ENCODE peak calls at places on chromosomes 13 and 19, in nine cellular contexts. One of them, this sample, is unnamed.

GRCh38 chr19:10587022-10587838 is at the start of gene AP1M2:
- DNase-seq in heart left ventricle: no peak
- DNase-seq in left ventricle myocardium inferior: no peak
- DNase-seq in IMR-90: no peak
- DNase-seq in heart right ventricle: no peak
- DNase-seq in tibial nerve: no peak
- DNase-seq in PC-3: peak; percentile 37
- DNase-seq in lower lobe of right lung: peak; percentile 73
- DNase-seq in left lung: peak; percentile 85
- DNase-seq in this sample: no peak

GRCh38 chr19:33699754-33700407 is 78.1 kb downstream of the CHST8 start:
- DNase-seq in heart left ventricle: no peak
- DNase-seq in left ventricle myocardium inferior: no peak
- DNase-seq in IMR-90: no peak
- DNase-seq in heart right ventricle: no peak
- DNase-seq in tibial nerve: no peak
- DNase-seq in PC-3: no peak
- DNase-seq in lower lobe of right lung: no peak
- DNase-seq in left lung: no peak
- DNase-seq in this sample: no peak

GRCh38 chr13:30997697-30998547 is 65.5 kb downstream of the TEX26 start:
- DNase-seq in heart left ventricle: no peak
- DNase-seq in left ventricle myocardium inferior: peak; percentile 47
- DNase-seq in IMR-90: no peak
- DNase-seq in heart right ventricle: peak; percentile 48
- DNase-seq in tibial nerve: no peak
- DNase-seq in PC-3: no peak
- DNase-seq in lower lobe of right lung: no peak
- DNase-seq in left lung: no peak
- DNase-seq in this sample: no peak

GRCh38 chr19:7620442-7621412 is 8.6 kb downstream of the XAB2 start:
- DNase-seq in heart left ventricle: no peak
- DNase-seq in left ventricle myocardium inferior: no peak
- DNase-seq in IMR-90: no peak
- DNase-seq in heart right ventricle: no peak
- DNase-seq in tibial nerve: no peak
- DNase-seq in PC-3: no peak
- DNase-seq in lower lobe of right lung: no peak
- DNase-seq in left lung: peak; percentile 80
- DNase-seq in this sample: no peak

GRCh38 chr13:81383441-81383840 is 1042.5 kb upstream of the SPRY2 start:
- DNase-seq in heart left ventricle: no peak
- DNase-seq in left ventricle myocardium inferior: no peak
- DNase-seq in IMR-90: no peak
- DNase-seq in heart right ventricle: no peak
- DNase-seq in tibial nerve: no peak
- DNase-seq in PC-3: no peak
- DNase-seq in lower lobe of right lung: no peak
- DNase-seq in left lung: no peak
- DNase-seq in this sample: no peak

GRCh38 chr19:7657047-7657779 is 11.6 kb upstream of the RETN start:
- DNase-seq in heart left ventricle: no peak
- DNase-seq in left ventricle myocardium inferior: no peak
- DNase-seq in IMR-90: no peak
- DNase-seq in heart right ventricle: no peak
- DNase-seq in tibial nerve: no peak
- DNase-seq in PC-3: no peak
- DNase-seq in lower lobe of right lung: peak; percentile 83
- DNase-seq in left lung: peak; percentile 83
- DNase-seq in this sample: no peak

GRCh38 chr19:18399008-18399407 is 1.6 kb upstream of the LRRC25 start:
- DNase-seq in heart left ventricle: peak; percentile 50
- DNase-seq in left ventricle myocardium inferior: no peak
- DNase-seq in IMR-90: peak; percentile 87
- DNase-seq in heart right ventricle: no peak
- DNase-seq in tibial nerve: peak; percentile 48
- DNase-seq in PC-3: peak; percentile 50
- DNase-seq in lower lobe of right lung: no peak
- DNase-seq in left lung: no peak
- DNase-seq in this sample: no peak

GRCh38 chr13:91036886-91037285 is 310.6 kb upstream of the MIR17HG start:
- DNase-seq in heart left ventricle: no peak
- DNase-seq in left ventricle myocardium inferior: no peak
- DNase-seq in IMR-90: no peak
- DNase-seq in heart right ventricle: no peak
- DNase-seq in tibial nerve: no peak
- DNase-seq in PC-3: no peak
- DNase-seq in lower lobe of right lung: no peak
- DNase-seq in left lung: no peak
- DNase-seq in this sample: no peak

GRCh38 chr13:37385248-37385647 is 213.3 kb downstream of the POSTN start:
- DNase-seq in heart left ventricle: no peak
- DNase-seq in left ventricle myocardium inferior: no peak
- DNase-seq in IMR-90: no peak
- DNase-seq in heart right ventricle: no peak
- DNase-seq in tibial nerve: no peak
- DNase-seq in PC-3: no peak
- DNase-seq in lower lobe of right lung: no peak
- DNase-seq in left lung: no peak
- DNase-seq in this sample: peak; percentile 18

GRCh38 chr13:106593131-106593530 is 25.2 kb upstream of the ARGLU1 start:
- DNase-seq in heart left ventricle: no peak
- DNase-seq in left ventricle myocardium inferior: no peak
- DNase-seq in IMR-90: no peak
- DNase-seq in heart right ventricle: no peak
- DNase-seq in tibial nerve: no peak
- DNase-seq in PC-3: no peak
- DNase-seq in lower lobe of right lung: no peak
- DNase-seq in left lung: no peak
- DNase-seq in this sample: no peak

GRCh38 chr13:104773775-104774174 is 1707.6 kb upstream of the SLC10A2 start:
- DNase-seq in heart left ventricle: no peak
- DNase-seq in left ventricle myocardium inferior: no peak
- DNase-seq in IMR-90: peak; percentile 54
- DNase-seq in heart right ventricle: no peak
- DNase-seq in tibial nerve: no peak
- DNase-seq in PC-3: peak; percentile 71
- DNase-seq in lower lobe of right lung: no peak
- DNase-seq in left lung: no peak
- DNase-seq in this sample: peak; percentile 22

GRCh38 chr19:58033741-58034475 is at the start of gene ZSCAN1:
- DNase-seq in heart left ventricle: peak; percentile 93
- DNase-seq in left ventricle myocardium inferior: peak; percentile 90
- DNase-seq in IMR-90: peak; percentile 41
- DNase-seq in heart right ventricle: peak; percentile 95
- DNase-seq in tibial nerve: peak; percentile 38
- DNase-seq in PC-3: no peak
- DNase-seq in lower lobe of right lung: peak; percentile 70
- DNase-seq in left lung: peak; percentile 85
- DNase-seq in this sample: no peak

GRCh38 chr19:3365447-3366103 is 808 bp upstream of the NFIC start:
- DNase-seq in heart left ventricle: peak; percentile 81
- DNase-seq in left ventricle myocardium inferior: peak; percentile 75
- DNase-seq in IMR-90: peak; percentile 66
- DNase-seq in heart right ventricle: peak; percentile 61
- DNase-seq in tibial nerve: peak; percentile 64
- DNase-seq in PC-3: peak; percentile 52
- DNase-seq in lower lobe of right lung: peak; percentile 82
- DNase-seq in left lung: peak; percentile 88
- DNase-seq in this sample: no peak

GRCh38 chr13:32309812-32310706 is 5.1 kb downstream of the ZAR1L start:
- DNase-seq in heart left ventricle: no peak
- DNase-seq in left ventricle myocardium inferior: no peak
- DNase-seq in IMR-90: peak; percentile 72
- DNase-seq in heart right ventricle: no peak
- DNase-seq in tibial nerve: no peak
- DNase-seq in PC-3: peak; percentile 65
- DNase-seq in lower lobe of right lung: no peak
- DNase-seq in left lung: no peak
- DNase-seq in this sample: peak; percentile 25

DNA sequence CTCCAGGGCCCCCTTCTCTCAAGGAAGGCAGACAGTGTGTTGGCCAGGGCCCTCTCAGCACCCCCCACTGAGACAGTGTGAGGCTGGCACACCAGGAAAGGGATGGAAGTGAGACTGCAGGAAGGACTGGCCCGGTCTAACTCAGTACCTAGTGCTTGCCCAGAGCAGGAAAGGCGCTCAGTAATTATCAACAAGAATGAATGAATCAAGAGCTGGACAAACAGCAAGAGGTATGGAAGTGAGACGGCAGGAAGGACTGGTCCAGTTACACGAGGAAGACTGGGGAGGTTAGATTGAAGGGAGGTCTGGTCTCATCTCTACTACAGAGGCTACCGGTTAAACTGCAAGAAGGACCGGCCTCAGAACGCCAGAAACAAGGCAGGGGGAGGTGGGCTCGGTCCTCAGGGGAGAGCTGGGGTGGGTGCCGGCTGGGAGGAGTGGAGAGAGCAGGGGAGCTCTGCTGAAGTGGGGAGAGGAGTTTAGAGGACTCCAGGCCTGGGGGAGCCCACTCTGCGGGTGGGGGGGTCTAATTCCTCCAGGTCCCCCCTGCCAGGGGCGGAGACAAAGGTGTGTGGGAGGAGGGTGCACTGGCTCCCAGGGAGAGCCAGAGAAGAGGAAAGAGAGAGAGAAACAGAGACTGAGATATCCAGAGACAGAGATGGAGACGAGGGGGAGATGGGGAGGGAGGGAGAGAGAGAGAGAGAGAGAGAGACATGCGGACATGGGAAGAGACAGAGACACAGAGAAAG is 1.1 kb downstream of the SLC8A2 start:
- DNase-seq in heart left ventricle: no peak
- DNase-seq in left ventricle myocardium inferior: no peak
- DNase-seq in IMR-90: no peak
- DNase-seq in heart right ventricle: no peak
- DNase-seq in tibial nerve: no peak
- DNase-seq in PC-3: no peak
- DNase-seq in lower lobe of right lung: no peak
- DNase-seq in left lung: peak; percentile 39
- DNase-seq in this sample: no peak
- H3K4me3 ChIP-seq in heart left ventricle: no peak overlapping the region
- H3K4me3 ChIP-seq in left ventricle myocardium inferior: no peak overlapping the region
- H3K4me3 ChIP-seq in IMR-90: no peak overlapping the region
- H3K4me3 ChIP-seq in heart right ventricle: no peak overlapping the region
- H3K4me3 ChIP-seq in tibial nerve: no peak overlapping the region
- H3K4me3 ChIP-seq in PC-3: no peak overlapping the region
- H3K4me3 ChIP-seq in lower lobe of right lung: no peak overlapping the region
- H3K4me3 ChIP-seq in left lung: no peak overlapping the region
- H3K4me3 ChIP-seq in this sample: no peak overlapping the region

DNA sequence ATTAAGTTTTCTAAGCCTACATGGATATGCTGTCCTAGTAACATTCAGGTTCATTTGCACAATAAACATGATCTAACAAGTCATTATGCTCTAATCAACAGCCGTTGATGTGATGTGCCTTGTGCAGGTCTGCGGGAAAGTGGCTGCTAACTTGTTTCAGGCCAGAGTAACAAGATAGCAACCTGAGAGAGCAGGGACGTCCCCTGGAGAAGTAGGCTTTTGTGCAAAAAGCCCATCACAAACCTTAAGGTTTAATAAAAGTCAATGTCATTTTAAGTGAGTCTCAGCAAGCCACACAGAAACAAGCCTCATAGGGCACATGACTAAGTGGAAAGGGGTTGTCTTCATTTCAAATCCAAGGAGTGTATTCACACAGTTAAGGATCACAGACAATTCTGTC is 17.6 kb downstream of the FOXO1 start:
- DNase-seq in heart left ventricle: no peak
- DNase-seq in left ventricle myocardium inferior: no peak
- DNase-seq in IMR-90: no peak
- DNase-seq in heart right ventricle: no peak
- DNase-seq in tibial nerve: no peak
- DNase-seq in PC-3: no peak
- DNase-seq in lower lobe of right lung: no peak
- DNase-seq in left lung: no peak
- DNase-seq in this sample: no peak
- H3K4me1 ChIP-seq in heart left ventricle: peaks cover 86% of the 10 kb centered on the region
- H3K4me1 ChIP-seq in left ventricle myocardium inferior: peaks cover 89% of the 10 kb centered on the region
- H3K4me1 ChIP-seq in IMR-90: no peaks in the 10 kb centered on the region
- H3K4me1 ChIP-seq in heart right ventricle: peaks cover 50% of the 10 kb centered on the region
- H3K4me1 ChIP-seq in tibial nerve: peaks cover 76% of the 10 kb centered on the region
- H3K4me1 ChIP-seq in PC-3: peaks cover 7% of the 10 kb centered on the region
- H3K4me1 ChIP-seq in lower lobe of right lung: peaks cover 85% of the 10 kb centered on the region
- H3K4me1 ChIP-seq in left lung: peaks cover 26% of the 10 kb centered on the region
- H3K4me1 ChIP-seq in this sample: peaks cover 5% of the 10 kb centered on the region

GRCh38 chr13:60167121-60167520 is 3.4 kb upstream of the DIAPH3 start:
- DNase-seq in heart left ventricle: no peak
- DNase-seq in left ventricle myocardium inferior: no peak
- DNase-seq in IMR-90: no peak
- DNase-seq in heart right ventricle: no peak
- DNase-seq in tibial nerve: no peak
- DNase-seq in PC-3: no peak
- DNase-seq in lower lobe of right lung: no peak
- DNase-seq in left lung: no peak
- DNase-seq in this sample: no peak

GRCh38 chr13:60163525-60164471 is at the start of gene DIAPH3:
- DNase-seq in heart left ventricle: peak; percentile 96
- DNase-seq in left ventricle myocardium inferior: peak; percentile 97
- DNase-seq in IMR-90: peak; percentile 95
- DNase-seq in heart right ventricle: peak; percentile 97
- DNase-seq in tibial nerve: peak; percentile 94
- DNase-seq in PC-3: peak; percentile 92
- DNase-seq in lower lobe of right lung: peak; percentile 96
- DNase-seq in left lung: peak; percentile 96
- DNase-seq in this sample: peak; percentile 86

GRCh38 chr13:60164490-60164889 is 762 bp upstream of the DIAPH3 start:
- DNase-seq in heart left ventricle: no peak
- DNase-seq in left ventricle myocardium inferior: no peak
- DNase-seq in IMR-90: peak; percentile 2
- DNase-seq in heart right ventricle: no peak
- DNase-seq in tibial nerve: no peak
- DNase-seq in PC-3: peak; percentile 12
- DNase-seq in lower lobe of right lung: no peak
- DNase-seq in left lung: no peak
- DNase-seq in this sample: no peak

GRCh38 chr13:60162096-60162495 is 1.6 kb downstream of the DIAPH3 start:
- DNase-seq in heart left ventricle: no peak
- DNase-seq in left ventricle myocardium inferior: no peak
- DNase-seq in IMR-90: peak; percentile 6
- DNase-seq in heart right ventricle: no peak
- DNase-seq in tibial nerve: no peak
- DNase-seq in PC-3: no peak
- DNase-seq in lower lobe of right lung: no peak
- DNase-seq in left lung: no peak
- DNase-seq in this sample: no peak

GRCh38 chr13:60165391-60166099 is 1.8 kb upstream of the DIAPH3 start:
- DNase-seq in heart left ventricle: no peak
- DNase-seq in left ventricle myocardium inferior: no peak
- DNase-seq in IMR-90: peak; percentile 75
- DNase-seq in heart right ventricle: no peak
- DNase-seq in tibial nerve: no peak
- DNase-seq in PC-3: no peak
- DNase-seq in lower lobe of right lung: no peak
- DNase-seq in left lung: no peak
- DNase-seq in this sample: no peak
- H3K4me3 ChIP-seq in heart left ventricle: peak overlapping the region; percentile 65
- H3K4me3 ChIP-seq in left ventricle myocardium inferior: peak overlapping the region; percentile 85
- H3K4me3 ChIP-seq in IMR-90: peak overlapping the region; percentile 1
- H3K4me3 ChIP-seq in heart right ventricle: peak overlapping the region; percentile 62
- H3K4me3 ChIP-seq in tibial nerve: no peak overlapping the region
- H3K4me3 ChIP-seq in PC-3: no peak overlapping the region
- H3K4me3 ChIP-seq in lower lobe of right lung: no peak overlapping the region
- H3K4me3 ChIP-seq in left lung: no peak overlapping the region
- H3K4me3 ChIP-seq in this sample: no peak overlapping the region

GRCh38 chr19:38678891-38679494 is 31.5 kb downstream of the ACTN4 start:
- DNase-seq in heart left ventricle: no peak
- DNase-seq in left ventricle myocardium inferior: no peak
- DNase-seq in IMR-90: no peak
- DNase-seq in heart right ventricle: no peak
- DNase-seq in tibial nerve: no peak
- DNase-seq in PC-3: no peak
- DNase-seq in lower lobe of right lung: no peak
- DNase-seq in left lung: no peak
- DNase-seq in this sample: no peak
- H3K4me1 ChIP-seq in heart left ventricle: peaks cover 99% of the 10 kb centered on the region
- H3K4me1 ChIP-seq in left ventricle myocardium inferior: peaks cover 100% of the 10 kb centered on the region
- H3K4me1 ChIP-seq in IMR-90: peaks cover 63% of the 10 kb centered on the region
- H3K4me1 ChIP-seq in heart right ventricle: peaks cover 97% of the 10 kb centered on the region
- H3K4me1 ChIP-seq in tibial nerve: peaks cover 71% of the 10 kb centered on the region
- H3K4me1 ChIP-seq in PC-3: peaks cover 27% of the 10 kb centered on the region
- H3K4me1 ChIP-seq in lower lobe of right lung: peaks cover 96% of the 10 kb centered on the region
- H3K4me1 ChIP-seq in left lung: peaks cover 39% of the 10 kb centered on the region
- H3K4me1 ChIP-seq in this sample: peaks cover 12% of the 10 kb centered on the region

This sample was measured in iPS DF 6.9.